ENCODE peak calls at places on chromosomes 3 and 15, in eight cellular contexts. V, K, Q, U, P, W, R and L are unnamed samples.

GRCh38 chr3:43784640-43785011 is 93.9 kb downstream of the ABHD5 start:
- DNase-seq in R (no peak), P (no peak), Q (no peak), W (peak; percentile 48), V (no peak), U (no peak), K (no peak), L (no peak)

GRCh38 chr3:67018105-67018788 is 20.1 kb downstream of the KBTBD8 start:
- DNase-seq in W (no peak), V (no peak), U (peak; percentile 44), R (peak; percentile 28), Q (no peak), P (no peak), K (no peak), L (no peak)

GRCh38 chr3:34619990-34620389 is 821.6 kb downstream of the PDCD6IP start:
- DNase-seq in K (no peak), R (no peak), Q (no peak), U (no peak), V (no peak), W (no peak), P (no peak), L (no peak)

GRCh38 chr3:4978966-4979400 is 254 bp upstream of the BHLHE40 start:
- DNase-seq in Q (peak; percentile 94), W (peak; percentile 96), R (peak; percentile 99), K (peak; percentile 97), P (peak; percentile 95), V (peak; percentile 98), U (peak; percentile 91), L (peak; percentile 80)

GRCh38 chr3:107235923-107236315 is 141.3 kb upstream of the CCDC54 start:
- DNase-seq in P (peak; percentile 95), Q (no peak), K (no peak), V (no peak), R (peak; percentile 95), U (no peak), W (no peak), L (peak; percentile 38)

GRCh38 chr3:161369531-161369930 is 1.8 kb downstream of the SPTSSB start:
- DNase-seq in W (no peak), R (no peak), Q (no peak), V (no peak), P (peak; percentile 45), K (no peak), U (no peak), L (no peak)

GRCh38 chr15:25674948-25675347 is 188.2 kb downstream of the ATP10A start:
- DNase-seq in W (peak; percentile 83), R (no peak), K (peak; percentile 93), U (peak; percentile 58), Q (no peak), V (peak; percentile 91), P (no peak), L (no peak)

GRCh38 chr3:30689202-30689641 is 82.8 kb downstream of the TGFBR2 start:
- DNase-seq in P (peak; percentile 93), V (no peak), R (peak; percentile 72), W (no peak), K (no peak), Q (peak; percentile 64), U (peak; percentile 34), L (no peak)

GRCh38 chr15:87287156-87287555 is 969.4 kb downstream of the NTRK3 start:
- DNase-seq in Q (no peak), V (no peak), P (peak; percentile 66), R (peak; percentile 0), U (no peak), W (no peak), K (no peak), L (no peak)

GRCh38 chr3:14406336-14406735 is 3.9 kb downstream of the SLC6A6 start:
- DNase-seq in K (no peak), R (no peak), W (no peak), U (no peak), V (no peak), Q (no peak), P (no peak), L (no peak)

GRCh38 chr3:149958171-149958796 is 12.4 kb downstream of the PFN2 start:
- DNase-seq in Q (no peak), K (no peak), U (no peak), R (peak; percentile 42), V (no peak), W (no peak), P (peak; percentile 33), L (no peak)

GRCh38 chr3:39752751-39753150 is 56.7 kb upstream of the MYRIP start:
- DNase-seq in Q (no peak), W (no peak), K (no peak), V (no peak), U (no peak), P (no peak), R (peak; percentile 12), L (no peak)

GRCh38 chr15:65833501-65834220 is 35.6 kb upstream of the RAB11A start:
- DNase-seq in V (no peak), Q (peak; percentile 43), K (peak; percentile 57), W (no peak), P (peak; percentile 15), R (no peak), U (no peak), L (no peak)

GRCh38 chr3:174442317-174442682 is 416.8 kb upstream of the NAALADL2 start:
- DNase-seq in P (peak; percentile 12), R (peak; percentile 22), V (no peak), K (no peak), Q (no peak), U (no peak), W (no peak), L (no peak)

GRCh38 chr3:114112696-114113095 is 56.2 kb downstream of the QTRT2 start:
- DNase-seq in W (no peak), R (peak; percentile 38), U (no peak), P (peak; percentile 24), V (no peak), Q (no peak), K (no peak), L (no peak)

GRCh38 chr15:32682569-32682968 is 35.2 kb upstream of the GREM1 start:
- DNase-seq in K (no peak), U (no peak), P (peak; percentile 73), V (no peak), W (no peak), Q (no peak), R (peak; percentile 96), L (peak; percentile 96)

GRCh38 chr15:75650908-75651809 is 3.4 kb downstream of the SNX33 start:
- DNase-seq in R (peak; percentile 55), U (peak; percentile 75), W (no peak), Q (peak; percentile 44), K (peak; percentile 75), V (no peak), P (no peak), L (no peak)

GRCh38 chr15:75654201-75654907 is 6.6 kb downstream of the SNX33 start:
- DNase-seq in V (no peak), Q (no peak), W (no peak), P (no peak), K (peak; percentile 13), U (no peak), R (no peak), L (no peak)

GRCh38 chr15:75653347-75653913 is 5.7 kb downstream of the SNX33 start:
- DNase-seq in Q (no peak), P (no peak), R (no peak), V (no peak), U (no peak), W (no peak), K (peak; percentile 55), L (no peak)

GRCh38 chr15:75649848-75650247 is 2.1 kb downstream of the SNX33 start:
- DNase-seq in V (no peak), R (peak; percentile 44), U (no peak), Q (no peak), K (no peak), P (no peak), W (no peak), L (no peak)

GRCh38 chr15:75651810-75652543 is 4.3 kb downstream of the SNX33 start:
- DNase-seq in K (peak; percentile 54), P (no peak), V (no peak), Q (no peak), U (no peak), R (no peak), W (no peak), L (no peak)
- H3K4me3 ChIP-seq in K (peak overlapping the region; percentile 93), P (peak overlapping the region; percentile 52), V (peak overlapping the region; percentile 88), Q (peak overlapping the region; percentile 37), U (peak overlapping the region; percentile 20), R (peak overlapping the region; percentile 86), W (peak overlapping the region; percentile 13), L (peak overlapping the region; percentile 44)

GRCh38 chr15:57213783-57214366 is 162.4 kb upstream of the CGNL1 start:
- DNase-seq in W (no peak), K (no peak), U (no peak), R (peak; percentile 75), V (no peak), Q (no peak), P (peak; percentile 55), L (peak; percentile 51)
- TF ChIP-seq CTCF in W (peak; percentile 36), K (peak; percentile 54), U (peak; percentile 72), R (peak; percentile 50), V (no peak), Q (no peak), P (peak; percentile 66), L (peak; percentile 59)

GRCh38 chr3:32046102-32046501 is 60.3 kb upstream of the GPD1L start:
- DNase-seq in W (no peak), Q (no peak), R (no peak), K (no peak), P (no peak), V (no peak), U (no peak), L (no peak)

GRCh38 chr3:32045091-32045964 is 61.1 kb upstream of the GPD1L start:
- DNase-seq in U (no peak), P (peak; percentile 92), V (no peak), Q (peak; percentile 81), R (peak; percentile 80), K (no peak), W (no peak), L (no peak)

DNA sequence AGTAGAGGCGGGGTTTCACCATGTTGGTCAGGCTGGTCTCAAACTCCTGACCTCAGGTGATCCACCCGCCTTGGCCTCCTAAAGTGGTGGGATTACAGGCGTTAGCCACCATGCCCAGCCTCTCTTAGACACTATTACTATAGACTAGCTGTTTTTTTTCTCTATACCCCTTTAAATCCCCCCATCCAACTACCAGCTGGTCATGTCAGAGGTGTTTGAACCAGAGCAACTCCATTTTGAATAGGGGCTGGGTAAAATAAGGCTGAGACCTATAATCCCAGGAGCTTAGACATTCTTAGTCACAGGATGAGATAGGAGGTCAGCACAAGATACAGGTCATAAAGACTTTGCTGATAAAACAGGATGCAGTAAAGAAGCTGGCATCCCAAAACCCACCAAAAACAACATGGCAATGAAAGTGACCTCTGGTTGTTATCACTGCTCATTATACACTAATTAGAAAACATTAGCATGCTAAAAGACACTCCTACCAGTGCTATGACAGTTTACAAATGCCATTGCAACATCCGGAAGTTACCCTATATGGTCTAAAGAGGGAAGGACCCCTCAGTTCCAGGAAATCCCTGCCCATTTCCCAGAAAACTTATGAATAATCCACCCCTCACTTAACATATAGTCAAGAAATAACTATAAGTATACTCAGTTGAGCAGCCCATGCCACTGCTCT is 57.8 kb upstream of the GPD1L start:
- DNase-seq in U (no peak), P (no peak), Q (no peak), R (no peak), W (no peak), V (no peak), K (no peak), L (no peak)
- H3K4me3 ChIP-seq in U (no peak overlapping the region), P (no peak overlapping the region), Q (no peak overlapping the region), R (no peak overlapping the region), W (no peak overlapping the region), V (no peak overlapping the region), K (no peak overlapping the region), L (no peak overlapping the region)

DNA sequence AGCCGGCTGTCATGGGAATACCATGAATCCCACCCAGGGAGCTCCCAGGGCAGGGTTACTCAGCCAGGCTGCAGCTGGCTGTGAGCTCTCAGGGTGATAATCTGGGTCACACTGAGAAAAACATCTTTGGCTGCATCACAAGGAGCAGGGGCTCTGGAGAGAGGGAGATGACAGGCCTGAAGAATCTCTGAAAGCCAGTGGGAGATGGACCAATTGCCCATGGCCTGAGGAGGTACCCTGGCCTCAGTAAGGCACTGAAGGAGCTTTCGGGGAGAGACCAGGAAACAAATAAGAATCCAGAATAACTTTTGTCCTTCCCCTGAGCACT is 28.2 kb upstream of the GOLGA6C start:
- DNase-seq in P (no peak), Q (no peak), W (no peak), K (no peak), U (no peak), R (no peak), V (no peak), L (no peak)
- TF ChIP-seq CTCF in P (no peak), Q (no peak), W (no peak), K (no peak), U (no peak), R (no peak), V (no peak), L (no peak)